ENCODE peak calls at places on chromosomes 5 and 9, in six cellular contexts. O, X, B, M, P and V are unnamed samples.

GRCh38 chr5:93192683-93193082 is 388.3 kb downstream of the NR2F1-AS1 start:
- DNase-seq in O (no peak), X (no peak), B (no peak), M (no peak), P (no peak), V (no peak)

GRCh38 chr9:132556226-132556625 is 26.2 kb upstream of the BARHL1 start:
- DNase-seq in O (no peak), X (no peak), B (no peak), M (no peak), P (no peak), V (no peak)

GRCh38 chr9:124132671-124133147 is 121.1 kb downstream of the LHX2 start:
- DNase-seq in O (no peak), X (no peak), B (no peak), M (no peak), P (no peak), V (no peak)

GRCh38 chr5:84374568-84374967 is 10.1 kb downstream of the EDIL3 start:
- DNase-seq in O (no peak), X (no peak), B (no peak), M (no peak), P (peak; percentile 29), V (no peak)

GRCh38 chr5:66010476-66010875 is 84.1 kb downstream of the ERBIN start:
- DNase-seq in O (peak; percentile 17), X (no peak), B (no peak), M (no peak), P (no peak), V (no peak)

GRCh38 chr9:108078823-108079222 is 589.3 kb upstream of the KLF4 start:
- DNase-seq in O (no peak), X (no peak), B (no peak), M (no peak), P (no peak), V (no peak)

GRCh38 chr9:106956971-106957370 is 94.0 kb downstream of the ZNF462 start:
- DNase-seq in O (no peak), X (peak; percentile 71), B (no peak), M (no peak), P (no peak), V (no peak)

GRCh38 chr9:26142631-26143030 is 464.4 kb upstream of the TUSC1 start:
- DNase-seq in O (no peak), X (no peak), B (no peak), M (no peak), P (no peak), V (no peak)

GRCh38 chr9:131578778-131579504 is 33.6 kb downstream of the PRRT1B start:
- DNase-seq in O (no peak), X (no peak), B (no peak), M (no peak), P (no peak), V (no peak)

GRCh38 chr9:13759624-13760023 is 480.1 kb upstream of the MPDZ start:
- DNase-seq in O (no peak), X (no peak), B (no peak), M (no peak), P (no peak), V (no peak)

GRCh38 chr9:97645720-97646119 is 12.1 kb downstream of the NCBP1 start:
- DNase-seq in O (no peak), X (no peak), B (no peak), M (no peak), P (no peak), V (no peak)

GRCh38 chr5:139543423-139543991 is 17.6 kb upstream of the UBE2D2 start:
- DNase-seq in O (no peak), X (peak; percentile 39), B (peak; percentile 55), M (peak; percentile 82), P (peak; percentile 17), V (peak; percentile 54)

GRCh38 chr9:79572032-79572890 is 496 bp downstream of the TLE4 start:
- DNase-seq in O (no peak), X (peak; percentile 54), B (peak; percentile 59), M (peak; percentile 45), P (peak; percentile 36), V (peak; percentile 72)

GRCh38 chr5:374631-375335 is 53.3 kb downstream of the AHRR start:
- DNase-seq in O (no peak), X (no peak), B (no peak), M (peak; percentile 2), P (no peak), V (no peak)

GRCh38 chr9:121963542-121963995 is 129.5 kb downstream of the TTLL11 start:
- DNase-seq in O (no peak), X (peak; percentile 80), B (no peak), M (no peak), P (peak; percentile 70), V (no peak)

GRCh38 chr9:4640027-4640426 is 22.1 kb upstream of the PLPP6 start:
- DNase-seq in O (no peak), X (peak; percentile 38), B (peak; percentile 31), M (peak; percentile 60), P (peak; percentile 29), V (no peak)

GRCh38 chr5:87916320-87916719 is 352.3 kb downstream of the TMEM161B start:
- DNase-seq in O (no peak), X (no peak), B (no peak), M (no peak), P (no peak), V (no peak)

GRCh38 chr9:126684965-126685465 is 71.3 kb downstream of the LMX1B start:
- DNase-seq in O (no peak), X (no peak), B (no peak), M (no peak), P (no peak), V (no peak)

GRCh38 chr9:127980056-127980705 is 608 bp downstream of the EEIG1 start:
- DNase-seq in O (no peak), X (peak; percentile 26), B (peak; percentile 81), M (peak; percentile 76), P (no peak), V (peak; percentile 49)

GRCh38 chr9:79572891-79573696 is 1.3 kb downstream of the TLE4 start:
- DNase-seq in O (no peak), X (no peak), B (peak; percentile 51), M (peak; percentile 61), P (no peak), V (peak; percentile 74)

GRCh38 chr9:114366334-114367128 is 21.3 kb downstream of the AKNA start:
- DNase-seq in O (peak; percentile 88), X (peak; percentile 92), B (no peak), M (no peak), P (peak; percentile 73), V (no peak)

GRCh38 chr5:11384441-11385250 is 519.6 kb downstream of the CTNND2 start:
- DNase-seq in O (no peak), X (no peak), B (peak; percentile 71), M (peak; percentile 10), P (no peak), V (no peak)

GRCh38 chr9:15373201-15373530 is 49.5 kb upstream of the SNAPC3 start:
- DNase-seq in O (peak; percentile 23), X (peak; percentile 78), B (no peak), M (no peak), P (no peak), V (no peak)

GRCh38 chr5:143714629-143715028 is 97.3 kb upstream of the HMHB1 start:
- DNase-seq in O (no peak), X (no peak), B (no peak), M (no peak), P (no peak), V (no peak)

GRCh38 chr9:78215706-78216105 is 20.2 kb upstream of the CEP78 start:
- DNase-seq in O (peak; percentile 26), X (no peak), B (no peak), M (no peak), P (no peak), V (no peak)

GRCh38 chr9:127308559-127309429 is 44.2 kb downstream of the GARNL3 start:
- DNase-seq in O (no peak), X (peak; percentile 20), B (no peak), M (no peak), P (no peak), V (no peak)

GRCh38 chr5:110496276-110496675 is 230.2 kb downstream of the TMEM232 start:
- DNase-seq in O (no peak), X (no peak), B (no peak), M (no peak), P (no peak), V (no peak)
- TF ChIP-seq CTCF in O (no peak), X (no peak), B (no peak), M (no peak), P (no peak), V (no peak)

GRCh38 chr5:168140256-168140655 is 151.2 kb upstream of the WWC1 start:
- DNase-seq in O (no peak), X (no peak), B (no peak), M (no peak), P (no peak), V (no peak)

GRCh38 chr5:168137265-168137664 is 154.2 kb upstream of the WWC1 start:
- DNase-seq in O (no peak), X (no peak), B (no peak), M (no peak), P (no peak), V (no peak)

GRCh38 chr5:168147536-168148460 is 143.6 kb upstream of the WWC1 start:
- DNase-seq in O (no peak), X (no peak), B (no peak), M (no peak), P (no peak), V (no peak)

GRCh38 chr5:168142402-168142801 is 149.0 kb upstream of the WWC1 start:
- DNase-seq in O (no peak), X (no peak), B (no peak), M (no peak), P (no peak), V (no peak)
- TF ChIP-seq CTCF in O (no peak), X (no peak), B (no peak), M (no peak), P (no peak), V (no peak)

DNA sequence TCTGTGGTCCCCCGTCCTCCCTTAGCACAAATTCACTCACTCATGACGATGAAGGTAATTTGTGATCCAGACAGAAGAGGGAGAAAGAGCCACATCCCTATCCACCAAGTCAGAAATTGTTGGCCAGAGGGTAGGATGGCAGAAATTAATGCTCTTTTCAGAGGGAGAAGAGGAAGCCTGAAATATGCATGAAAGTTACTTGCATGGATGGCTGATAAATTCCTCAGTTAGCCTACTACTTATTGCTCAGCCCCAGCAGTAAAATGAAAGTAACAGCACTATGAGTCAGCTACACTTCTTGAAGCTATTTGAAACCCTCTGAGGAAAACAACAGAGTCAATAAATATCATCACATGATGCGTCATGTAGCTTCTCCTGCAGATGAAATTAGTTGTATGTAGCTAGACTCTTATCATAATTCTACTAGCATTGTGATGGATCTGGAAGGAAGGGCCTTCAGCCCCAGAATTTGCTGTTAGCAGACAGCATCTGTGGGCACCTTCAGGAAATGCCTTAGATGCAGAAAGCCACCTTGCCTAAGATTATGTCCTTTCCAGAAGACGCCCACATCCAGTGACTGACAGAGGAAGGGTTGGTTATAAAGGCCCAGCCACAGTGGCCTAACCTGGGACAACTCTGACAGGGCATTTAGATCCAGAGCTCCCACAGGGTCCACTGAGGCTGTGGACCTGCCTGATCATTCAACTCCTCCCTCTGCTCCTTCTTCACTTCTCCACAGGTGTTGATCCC is 81.2 kb upstream of the CCDC112 start:
- DNase-seq in O (peak; percentile 93), X (peak; percentile 87), B (no peak), M (no peak), P (peak; percentile 69), V (no peak)
- TF ChIP-seq CTCF in O (peak; percentile 49), X (peak; percentile 29), B (no peak), M (no peak), P (peak; percentile 56), V (no peak)

DNA sequence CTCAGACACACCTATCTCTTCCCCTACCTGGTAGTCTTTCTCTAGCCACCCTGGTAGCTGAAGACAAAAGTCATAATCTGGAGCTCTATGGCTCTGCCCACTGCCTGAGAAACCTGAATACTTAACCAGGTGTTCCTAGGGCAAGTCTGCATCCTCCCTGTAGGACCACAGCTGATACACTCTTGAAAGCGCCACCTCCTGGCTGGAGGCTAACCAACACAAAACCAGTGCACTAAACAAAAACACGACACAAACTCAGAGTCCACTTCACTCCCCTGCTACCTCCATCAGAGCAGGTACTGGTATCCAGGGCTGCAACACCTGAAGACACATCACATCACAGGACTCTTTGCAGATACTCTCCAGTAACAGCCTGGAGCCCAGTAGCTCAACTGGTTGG is 84.6 kb upstream of the ANXA1 start:
- DNase-seq in O (no peak), X (no peak), B (no peak), M (no peak), P (no peak), V (no peak)
- TF ChIP-seq CTCF in O (no peak), X (peak; percentile 8), B (no peak), M (no peak), P (peak; percentile 14), V (no peak)